ENCODE peak calls at places on chromosomes 4 and X, in six cellular contexts. S, R, P, O, A and L are unnamed samples.

GRCh38 chr4:155705664-155706063 is 39.0 kb downstream of the GUCY1A1 start:
- DNase-seq in P (no peak), O (no peak), A (no peak), S (no peak), R (peak; percentile 10), L (no peak)

GRCh38 chrX:42237956-42238355 is 314.6 kb upstream of the CASK start:
- DNase-seq in S (no peak), O (no peak), A (no peak), R (no peak), P (no peak), L (no peak)

GRCh38 chr4:144518181-144518895 is 127.6 kb upstream of the HHIP start:
- DNase-seq in R (peak; percentile 7), P (no peak), O (no peak), A (no peak), S (no peak), L (no peak)

GRCh38 chrX:66221856-66222255 is 57.8 kb downstream of the HEPH start:
- DNase-seq in P (no peak), O (no peak), A (no peak), R (no peak), S (no peak), L (no peak)

GRCh38 chr4:7798215-7798995 is 141.3 kb downstream of the AFAP1 start:
- DNase-seq in A (peak; percentile 41), S (no peak), R (no peak), O (peak; percentile 30), P (peak; percentile 22), L (no peak)

GRCh38 chrX:19382500-19383145 is 38.9 kb downstream of the PDHA1 start:
- DNase-seq in A (no peak), R (peak; percentile 77), P (peak; percentile 71), S (no peak), O (peak; percentile 55), L (peak; percentile 52)

GRCh38 chr4:122827258-122827887 is 742 bp downstream of the FGF2 start:
- DNase-seq in S (peak; percentile 71), R (peak; percentile 45), A (peak; percentile 81), P (peak; percentile 59), O (no peak), L (peak; percentile 49)

GRCh38 chr4:126916626-126917140 is 716.1 kb upstream of the INTU start:
- DNase-seq in A (no peak), R (no peak), O (no peak), S (no peak), P (no peak), L (no peak)

GRCh38 chrX:960821-961220 is 251.6 kb downstream of the CRLF2 start:
- DNase-seq in A (no peak), O (no peak), S (peak; percentile 31), R (no peak), P (no peak), L (no peak)

GRCh38 chrX:10175317-10175871 is 18.6 kb downstream of the CLCN4 start:
- DNase-seq in R (no peak), P (no peak), O (peak; percentile 66), S (no peak), A (no peak), L (no peak)

GRCh38 chr4:147626903-147627302 is 9.7 kb downstream of the TMEM184C start:
- DNase-seq in A (no peak), P (no peak), R (peak; percentile 61), O (no peak), S (no peak), L (no peak)

GRCh38 chrX:18983711-18984380 is at the start of gene PHKA2:
- DNase-seq in P (no peak), S (peak; percentile 80), O (peak; percentile 65), A (peak; percentile 76), R (peak; percentile 61), L (peak; percentile 64)

GRCh38 chr4:7719354-7720174 is 220.1 kb downstream of the AFAP1 start:
- DNase-seq in O (peak; percentile 66), R (peak; percentile 90), P (peak; percentile 69), A (no peak), S (peak; percentile 89), L (peak; percentile 50)

GRCh38 chrX:82208976-82209375 is 1007.1 kb downstream of the SH3BGRL start:
- DNase-seq in A (no peak), S (no peak), O (no peak), R (no peak), P (no peak), L (no peak)

GRCh38 chr4:7466904-7467303 is 32.2 kb upstream of the PSAPL1 start:
- DNase-seq in A (no peak), P (no peak), R (no peak), S (no peak), O (no peak), L (no peak)

GRCh38 chr4:169098054-169098896 is 88.2 kb upstream of the CBR4 start:
- DNase-seq in R (no peak), A (no peak), S (no peak), P (no peak), O (no peak), L (no peak)

GRCh38 chrX:149825424-149825823 is 43.7 kb downstream of the MAGEA9 start:
- DNase-seq in A (no peak), R (peak; percentile 56), O (no peak), S (no peak), P (peak; percentile 53), L (peak; percentile 14)

GRCh38 chr4:117577686-117578085 is 456.6 kb upstream of the NDST3 start:
- DNase-seq in R (no peak), A (no peak), P (no peak), O (no peak), S (no peak), L (no peak)

GRCh38 chrX:115400960-115401359 is 111.4 kb downstream of the LUZP4 start:
- DNase-seq in O (no peak), P (peak; percentile 80), A (no peak), R (peak; percentile 4), S (no peak), L (no peak)

GRCh38 chrX:65578346-65578745 is 43.8 kb upstream of the LAS1L start:
- DNase-seq in R (no peak), P (no peak), S (no peak), A (no peak), O (no peak), L (no peak)

GRCh38 chr4:143186202-143186601 is 1.5 kb downstream of the USP38 start:
- DNase-seq in A (no peak), O (no peak), P (no peak), R (no peak), S (no peak), L (no peak)

GRCh38 chrX:30904186-30904585 is 15.1 kb upstream of the TAB3 start:
- DNase-seq in S (no peak), R (no peak), A (no peak), O (no peak), P (no peak), L (no peak)

GRCh38 chr4:76570141-76570989 is 135.3 kb downstream of the SHROOM3 start:
- DNase-seq in R (no peak), A (no peak), S (no peak), O (no peak), P (no peak), L (no peak)

GRCh38 chr4:137960371-137961050 is 281.6 kb downstream of the SLC7A11 start:
- DNase-seq in R (no peak), A (no peak), O (no peak), P (peak; percentile 18), S (no peak), L (no peak)

GRCh38 chrX:104665691-104666090 is 99.7 kb downstream of the IL1RAPL2 start:
- DNase-seq in S (no peak), P (no peak), A (no peak), O (no peak), R (no peak), L (no peak)

GRCh38 chrX:104670051-104670450 is 104.1 kb downstream of the IL1RAPL2 start:
- DNase-seq in O (no peak), A (no peak), R (no peak), S (no peak), P (no peak), L (no peak)

GRCh38 chrX:104662694-104663093 is 96.7 kb downstream of the IL1RAPL2 start:
- DNase-seq in S (no peak), A (no peak), R (no peak), O (no peak), P (no peak), L (no peak)

GRCh38 chrX:104669063-104669462 is 103.1 kb downstream of the IL1RAPL2 start:
- DNase-seq in A (no peak), S (no peak), O (no peak), P (no peak), R (no peak), L (no peak)

GRCh38 chrX:104668550-104668949 is 102.6 kb downstream of the IL1RAPL2 start:
- DNase-seq in P (no peak), S (no peak), O (no peak), R (peak; percentile 33), A (no peak), L (no peak)
- TF ChIP-seq CTCF in P (no peak), S (peak; percentile 57), O (no peak), R (peak; percentile 39), A (no peak), L (no peak)

DNA sequence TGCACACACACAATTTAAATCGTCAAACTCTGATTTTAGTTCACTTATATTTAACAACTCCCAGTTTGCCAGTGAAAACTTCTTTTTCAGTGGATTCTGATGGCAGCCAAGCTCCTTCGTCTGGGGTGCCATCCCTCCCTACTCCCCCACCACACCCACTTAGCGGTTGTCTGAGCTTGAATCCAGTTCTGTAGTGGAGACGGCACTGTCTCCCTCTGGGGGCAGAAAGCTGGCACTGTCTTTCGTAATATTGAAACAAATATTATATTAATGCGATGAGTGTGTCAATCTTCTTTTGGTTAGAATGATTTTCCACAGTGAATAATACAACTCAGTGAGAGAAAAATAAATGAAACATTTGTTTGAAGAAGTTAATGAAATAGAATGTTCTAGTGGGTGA is 5.4 kb downstream of the MEPE start:
- DNase-seq in R (peak; percentile 48), P (peak; percentile 30), S (no peak), A (no peak), O (no peak), L (no peak)
- TF ChIP-seq CTCF in R (peak; percentile 79), P (peak; percentile 54), S (peak; percentile 62), A (peak; percentile 10), O (no peak), L (no peak)

GRCh38 chr4:185318679-185319078 is 77.0 kb downstream of the LRP2BP start:
- DNase-seq in P (peak; percentile 62), O (no peak), R (peak; percentile 86), S (no peak), A (no peak), L (no peak)

GRCh38 chr4:185322805-185323204 is 72.9 kb downstream of the LRP2BP start:
- DNase-seq in A (no peak), P (no peak), R (no peak), S (no peak), O (no peak), L (no peak)

GRCh38 chr4:185312699-185313098 is 83.0 kb downstream of the LRP2BP start:
- DNase-seq in R (no peak), S (no peak), O (no peak), P (no peak), A (no peak), L (no peak)

GRCh38 chr4:185317880-185318279 is 77.8 kb downstream of the LRP2BP start:
- DNase-seq in R (no peak), P (no peak), S (no peak), O (no peak), A (no peak), L (no peak)
- TF ChIP-seq CTCF in R (no peak), P (peak; percentile 21), S (no peak), O (no peak), A (no peak), L (no peak)

DNA sequence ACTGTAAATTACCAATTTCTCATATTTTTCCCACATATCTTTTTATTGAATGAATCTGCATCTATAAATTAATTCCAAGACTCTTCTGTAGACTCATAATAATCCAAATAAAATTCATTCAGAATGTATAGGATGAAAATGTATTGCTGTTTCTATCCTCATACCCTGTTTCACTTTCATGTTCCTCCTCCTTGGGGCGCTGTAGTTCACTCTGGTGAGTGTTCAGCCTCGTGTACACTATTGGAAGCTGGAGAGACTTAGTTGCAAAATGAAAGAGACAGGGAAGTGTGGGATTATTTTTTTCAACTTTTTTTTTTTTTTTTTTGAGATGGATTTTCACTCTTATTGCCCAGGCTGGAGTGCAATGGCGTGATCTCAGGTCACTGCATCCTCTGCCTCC is 296.1 kb downstream of the TLL1 start:
- DNase-seq in A (no peak), P (peak; percentile 67), O (no peak), R (peak; percentile 56), S (no peak), L (no peak)
- TF ChIP-seq CTCF in A (no peak), P (peak; percentile 74), O (no peak), R (peak; percentile 76), S (peak; percentile 56), L (no peak)